ENCODE peak calls at places on chromosomes 5 and 9, in eight cellular contexts. J, X, P, M, Z, L, C and T are unnamed samples.
A peak's percentile ranks its signal among the peaks of the same experiment; 100 is the strongest.

GRCh38 chr5:172661536-172661935 is 20.5 kb downstream of the NEURL1B start:
- DNase-seq in J (no peak), M (no peak), C (peak; percentile 42), X (no peak), L (no peak), P (no peak), Z (no peak), T (no peak)

GRCh38 chr5:146745937-146746577 is 132.5 kb downstream of the PPP2R2B start:
- DNase-seq in L (no peak), X (no peak), Z (no peak), C (no peak), J (no peak), P (peak; percentile 86), M (no peak), T (no peak)

GRCh38 chr5:99191181-99191775 is 262.5 kb upstream of the CHD1 start:
- DNase-seq in J (no peak), Z (no peak), L (no peak), P (no peak), C (no peak), X (no peak), M (no peak), T (no peak)

GRCh38 chr9:90169490-90169889 is 473.1 kb downstream of the DIRAS2 start:
- DNase-seq in C (no peak), P (peak; percentile 13), J (no peak), X (no peak), M (no peak), Z (no peak), L (no peak), T (no peak)

GRCh38 chr5:176550275-176550831 is 1.2 kb downstream of the CDHR2 start:
- DNase-seq in Z (no peak), C (no peak), M (no peak), L (no peak), X (peak; percentile 35), P (no peak), J (no peak), T (no peak)

GRCh38 chr9:116007824-116008223 is 145.8 kb upstream of the PAPPA start:
- DNase-seq in M (no peak), C (no peak), L (no peak), Z (no peak), J (no peak), X (no peak), P (no peak), T (no peak)

GRCh38 chr5:89457411-89458329 is 574.7 kb upstream of the MEF2C start:
- DNase-seq in M (peak; percentile 28), P (peak; percentile 27), Z (no peak), J (peak; percentile 66), C (peak; percentile 78), L (peak; percentile 73), X (no peak), T (peak; percentile 15)

GRCh38 chr5:172699999-172700685 is 59.1 kb downstream of the NEURL1B start:
- DNase-seq in C (peak; percentile 82), Z (no peak), P (no peak), L (no peak), X (no peak), J (no peak), M (no peak), T (no peak)

GRCh38 chr5:147303251-147303650 is 68.4 kb downstream of the STK32A start:
- DNase-seq in P (no peak), Z (no peak), J (no peak), X (no peak), C (no peak), L (peak; percentile 8), M (no peak), T (no peak)